ENCODE peak calls at places on chromosome 2, in five cellular contexts. One of them, this sample, is unnamed.

GRCh38 chr2:67899187-67899586 is 163.6 kb downstream of the C1D start:
- DNase-seq in A172: no peak
- DNase-seq in Daoy: no peak
- DNase-seq in aorta: no peak
- DNase-seq in brain microvascular endothelial cell: no peak
- DNase-seq in this sample: no peak

GRCh38 chr2:121974919-121975654 is 219.6 kb downstream of the TSN start:
- DNase-seq in A172: peak; percentile 79
- DNase-seq in Daoy: peak; percentile 74
- DNase-seq in aorta: peak; percentile 63
- DNase-seq in brain microvascular endothelial cell: peak; percentile 73
- DNase-seq in this sample: peak; percentile 57

GRCh38 chr2:239278361-239278760 is 122.5 kb downstream of the HDAC4 start:
- DNase-seq in A172: no peak
- DNase-seq in Daoy: no peak
- DNase-seq in aorta: no peak
- DNase-seq in brain microvascular endothelial cell: no peak
- DNase-seq in this sample: no peak

GRCh38 chr2:173555833-173556232 is 201.2 kb downstream of the CDCA7 start:
- DNase-seq in A172: no peak
- DNase-seq in Daoy: no peak
- DNase-seq in aorta: no peak
- DNase-seq in brain microvascular endothelial cell: peak; percentile 39
- DNase-seq in this sample: no peak

GRCh38 chr2:217801115-217801531 is 201.7 kb downstream of the TNS1 start:
- DNase-seq in A172: no peak
- DNase-seq in Daoy: no peak
- DNase-seq in aorta: peak; percentile 40
- DNase-seq in brain microvascular endothelial cell: no peak
- DNase-seq in this sample: no peak

GRCh38 chr2:202608142-202608852 is 26.5 kb upstream of the FAM117B start:
- DNase-seq in A172: no peak
- DNase-seq in Daoy: no peak
- DNase-seq in aorta: no peak
- DNase-seq in brain microvascular endothelial cell: no peak
- DNase-seq in this sample: no peak

GRCh38 chr2:69163109-69163508 is 150.1 kb downstream of the ANTXR1 start:
- DNase-seq in A172: peak; percentile 92
- DNase-seq in Daoy: peak; percentile 69
- DNase-seq in aorta: peak; percentile 57
- DNase-seq in brain microvascular endothelial cell: peak; percentile 87
- DNase-seq in this sample: no peak

GRCh38 chr2:68879296-68879695 is 8.1 kb upstream of the BMP10 start:
- DNase-seq in A172: peak; percentile 50
- DNase-seq in Daoy: no peak
- DNase-seq in aorta: no peak
- DNase-seq in brain microvascular endothelial cell: peak; percentile 57
- DNase-seq in this sample: no peak

This sample was measured in cerebellum.